ENCODE peak calls at places on chromosomes 2 and 18, in nine cellular contexts. One of them, this sample, is unnamed.

GRCh38 chr2:11364565-11364887 is 20.1 kb upstream of the ROCK2 start:
- DNase-seq in left ventricle myocardium inferior: no peak
- DNase-seq in AG04449: no peak
- DNase-seq in HFFc6: no peak
- DNase-seq in WERI-Rb-1: no peak
- DNase-seq in coronary artery: peak
- DNase-seq in mesothelial cell of epicardium: no peak
- DNase-seq in cardiac muscle cell: no peak
- DNase-seq in OCI-LY7: no peak
- DNase-seq in this sample: no peak

GRCh38 chr2:2657121-2657962 is 326.3 kb upstream of the MYT1L start:
- DNase-seq in left ventricle myocardium inferior: no peak
- DNase-seq in AG04449: no peak
- DNase-seq in HFFc6: no peak
- DNase-seq in WERI-Rb-1: no peak
- DNase-seq in coronary artery: no peak
- DNase-seq in mesothelial cell of epicardium: no peak
- DNase-seq in cardiac muscle cell: no peak
- DNase-seq in OCI-LY7: no peak
- DNase-seq in this sample: no peak

GRCh38 chr2:239522740-239523119 is 121.9 kb upstream of the HDAC4 start:
- DNase-seq in left ventricle myocardium inferior: peak
- DNase-seq in AG04449: no peak
- DNase-seq in HFFc6: no peak
- DNase-seq in WERI-Rb-1: no peak
- DNase-seq in coronary artery: no peak
- DNase-seq in mesothelial cell of epicardium: no peak
- DNase-seq in cardiac muscle cell: no peak
- DNase-seq in OCI-LY7: no peak
- DNase-seq in this sample: no peak

GRCh38 chr2:198096007-198096406 is 291.6 kb downstream of the PLCL1 start:
- DNase-seq in left ventricle myocardium inferior: no peak
- DNase-seq in AG04449: no peak
- DNase-seq in HFFc6: no peak
- DNase-seq in WERI-Rb-1: no peak
- DNase-seq in coronary artery: no peak
- DNase-seq in mesothelial cell of epicardium: no peak
- DNase-seq in cardiac muscle cell: no peak
- DNase-seq in OCI-LY7: no peak
- DNase-seq in this sample: no peak

GRCh38 chr2:71798266-71799012 is 345.1 kb downstream of the DYSF start:
- DNase-seq in left ventricle myocardium inferior: no peak
- DNase-seq in AG04449: no peak
- DNase-seq in HFFc6: peak
- DNase-seq in WERI-Rb-1: peak
- DNase-seq in coronary artery: peak
- DNase-seq in mesothelial cell of epicardium: peak
- DNase-seq in cardiac muscle cell: peak
- DNase-seq in OCI-LY7: peak
- DNase-seq in this sample: no peak

GRCh38 chr18:14974088-14974487 is 226.1 kb downstream of the ANKRD30B start:
- DNase-seq in left ventricle myocardium inferior: no peak
- DNase-seq in AG04449: no peak
- DNase-seq in HFFc6: no peak
- DNase-seq in WERI-Rb-1: no peak
- DNase-seq in coronary artery: no peak
- DNase-seq in mesothelial cell of epicardium: no peak
- DNase-seq in cardiac muscle cell: no peak
- DNase-seq in OCI-LY7: no peak
- DNase-seq in this sample: no peak

GRCh38 chr2:66866331-66867037 is 431.6 kb downstream of the MEIS1 start:
- DNase-seq in left ventricle myocardium inferior: no peak
- DNase-seq in AG04449: no peak
- DNase-seq in HFFc6: no peak
- DNase-seq in WERI-Rb-1: no peak
- DNase-seq in coronary artery: no peak
- DNase-seq in mesothelial cell of epicardium: no peak
- DNase-seq in cardiac muscle cell: no peak
- DNase-seq in OCI-LY7: no peak
- DNase-seq in this sample: no peak

GRCh38 chr2:2253139-2254016 is 77.7 kb downstream of the MYT1L start:
- DNase-seq in left ventricle myocardium inferior: no peak
- DNase-seq in AG04449: no peak
- DNase-seq in HFFc6: no peak
- DNase-seq in WERI-Rb-1: no peak
- DNase-seq in coronary artery: no peak
- DNase-seq in mesothelial cell of epicardium: no peak
- DNase-seq in cardiac muscle cell: no peak
- DNase-seq in OCI-LY7: no peak
- DNase-seq in this sample: no peak

GRCh38 chr2:48439102-48439501 is 90.9 kb upstream of the STON1 start:
- DNase-seq in left ventricle myocardium inferior: no peak
- DNase-seq in AG04449: no peak
- DNase-seq in HFFc6: no peak
- DNase-seq in WERI-Rb-1: no peak
- DNase-seq in coronary artery: no peak
- DNase-seq in mesothelial cell of epicardium: no peak
- DNase-seq in cardiac muscle cell: no peak
- DNase-seq in OCI-LY7: no peak
- DNase-seq in this sample: no peak

GRCh38 chr18:44601447-44601846 is 79.2 kb upstream of the SETBP1 start:
- DNase-seq in left ventricle myocardium inferior: no peak
- DNase-seq in AG04449: peak
- DNase-seq in HFFc6: peak
- DNase-seq in WERI-Rb-1: no peak
- DNase-seq in coronary artery: no peak
- DNase-seq in mesothelial cell of epicardium: no peak
- DNase-seq in cardiac muscle cell: peak
- DNase-seq in OCI-LY7: no peak
- DNase-seq in this sample: no peak

GRCh38 chr2:230525682-230526081 is 109.7 kb downstream of the SP100 start:
- DNase-seq in left ventricle myocardium inferior: no peak
- DNase-seq in AG04449: no peak
- DNase-seq in HFFc6: no peak
- DNase-seq in WERI-Rb-1: no peak
- DNase-seq in coronary artery: no peak
- DNase-seq in mesothelial cell of epicardium: no peak
- DNase-seq in cardiac muscle cell: no peak
- DNase-seq in OCI-LY7: peak
- DNase-seq in this sample: no peak

GRCh38 chr2:129330504-129330903 is 649.0 kb upstream of the RAB6C start:
- DNase-seq in left ventricle myocardium inferior: no peak
- DNase-seq in AG04449: no peak
- DNase-seq in HFFc6: no peak
- DNase-seq in WERI-Rb-1: no peak
- DNase-seq in coronary artery: no peak
- DNase-seq in mesothelial cell of epicardium: no peak
- DNase-seq in cardiac muscle cell: no peak
- DNase-seq in OCI-LY7: no peak
- DNase-seq in this sample: no peak

GRCh38 chr2:129334128-129334527 is 645.3 kb upstream of the RAB6C start:
- DNase-seq in left ventricle myocardium inferior: no peak
- DNase-seq in AG04449: no peak
- DNase-seq in HFFc6: no peak
- DNase-seq in WERI-Rb-1: no peak
- DNase-seq in coronary artery: no peak
- DNase-seq in mesothelial cell of epicardium: no peak
- DNase-seq in cardiac muscle cell: no peak
- DNase-seq in OCI-LY7: no peak
- DNase-seq in this sample: no peak

GRCh38 chr2:129329574-129329973 is 649.9 kb upstream of the RAB6C start:
- DNase-seq in left ventricle myocardium inferior: no peak
- DNase-seq in AG04449: no peak
- DNase-seq in HFFc6: no peak
- DNase-seq in WERI-Rb-1: no peak
- DNase-seq in coronary artery: no peak
- DNase-seq in mesothelial cell of epicardium: no peak
- DNase-seq in cardiac muscle cell: no peak
- DNase-seq in OCI-LY7: no peak
- DNase-seq in this sample: no peak

GRCh38 chr2:129334696-129335095 is 644.8 kb upstream of the RAB6C start:
- DNase-seq in left ventricle myocardium inferior: peak
- DNase-seq in AG04449: no peak
- DNase-seq in HFFc6: no peak
- DNase-seq in WERI-Rb-1: no peak
- DNase-seq in coronary artery: no peak
- DNase-seq in mesothelial cell of epicardium: no peak
- DNase-seq in cardiac muscle cell: peak
- DNase-seq in OCI-LY7: no peak
- DNase-seq in this sample: no peak

GRCh38 chr2:129331638-129332037 is 647.8 kb upstream of the RAB6C start:
- DNase-seq in left ventricle myocardium inferior: no peak
- DNase-seq in AG04449: no peak
- DNase-seq in HFFc6: no peak
- DNase-seq in WERI-Rb-1: no peak
- DNase-seq in coronary artery: no peak
- DNase-seq in mesothelial cell of epicardium: no peak
- DNase-seq in cardiac muscle cell: no peak
- DNase-seq in OCI-LY7: no peak
- DNase-seq in this sample: no peak
- TF ChIP-seq CTCF in left ventricle myocardium inferior: no peak
- TF ChIP-seq CTCF in AG04449: no peak
- TF ChIP-seq CTCF in HFFc6: no peak
- TF ChIP-seq CTCF in WERI-Rb-1: no peak
- TF ChIP-seq CTCF in coronary artery: no peak
- TF ChIP-seq CTCF in mesothelial cell of epicardium: no peak
- TF ChIP-seq CTCF in cardiac muscle cell: no peak
- TF ChIP-seq CTCF in OCI-LY7: no peak
- TF ChIP-seq CTCF in this sample: no peak

GRCh38 chr2:15521782-15522181 is 39.4 kb downstream of the NBAS start:
- DNase-seq in left ventricle myocardium inferior: no peak
- DNase-seq in AG04449: no peak
- DNase-seq in HFFc6: peak
- DNase-seq in WERI-Rb-1: no peak
- DNase-seq in coronary artery: no peak
- DNase-seq in mesothelial cell of epicardium: no peak
- DNase-seq in cardiac muscle cell: no peak
- DNase-seq in OCI-LY7: no peak
- DNase-seq in this sample: no peak

GRCh38 chr2:15532996-15533395 is 28.1 kb downstream of the NBAS start:
- DNase-seq in left ventricle myocardium inferior: no peak
- DNase-seq in AG04449: no peak
- DNase-seq in HFFc6: no peak
- DNase-seq in WERI-Rb-1: no peak
- DNase-seq in coronary artery: no peak
- DNase-seq in mesothelial cell of epicardium: no peak
- DNase-seq in cardiac muscle cell: no peak
- DNase-seq in OCI-LY7: no peak
- DNase-seq in this sample: no peak

GRCh38 chr2:15531095-15531854 is 29.9 kb downstream of the NBAS start:
- DNase-seq in left ventricle myocardium inferior: no peak
- DNase-seq in AG04449: no peak
- DNase-seq in HFFc6: no peak
- DNase-seq in WERI-Rb-1: no peak
- DNase-seq in coronary artery: no peak
- DNase-seq in mesothelial cell of epicardium: no peak
- DNase-seq in cardiac muscle cell: no peak
- DNase-seq in OCI-LY7: no peak
- DNase-seq in this sample: no peak

DNA sequence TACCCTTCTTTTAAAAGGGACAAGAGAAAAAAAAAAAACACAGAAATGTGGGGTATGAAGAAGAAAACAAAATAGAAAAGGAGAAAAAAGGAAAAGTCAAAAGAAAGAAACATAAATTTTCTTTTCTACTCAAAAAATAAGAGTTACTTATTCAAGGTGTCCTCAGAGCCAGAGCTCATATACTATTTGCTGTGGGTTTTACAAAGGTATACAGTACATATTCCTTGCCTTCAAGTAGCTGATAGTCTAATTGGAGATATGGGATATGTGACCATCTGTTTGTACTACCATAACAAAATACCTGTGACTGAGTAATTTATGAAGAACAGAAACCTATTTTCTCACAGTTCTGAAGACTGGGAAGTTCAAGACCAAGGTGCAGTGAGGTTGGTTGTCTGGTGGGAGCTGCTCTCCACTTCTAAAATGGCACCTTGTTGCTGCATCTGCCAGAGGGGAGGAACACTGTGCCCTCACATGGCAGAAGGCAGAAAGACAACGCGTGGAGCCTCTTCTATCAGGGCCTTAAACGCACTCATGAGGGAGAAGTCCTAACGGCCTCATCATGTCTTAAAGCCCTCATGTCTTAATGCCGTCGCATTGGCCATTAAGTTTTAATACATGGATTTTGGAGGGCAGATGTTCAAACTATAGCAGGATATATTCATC is 33.9 kb downstream of the NBAS start:
- DNase-seq in left ventricle myocardium inferior: no peak
- DNase-seq in AG04449: no peak
- DNase-seq in HFFc6: no peak
- DNase-seq in WERI-Rb-1: peak
- DNase-seq in coronary artery: no peak
- DNase-seq in mesothelial cell of epicardium: no peak
- DNase-seq in cardiac muscle cell: no peak
- DNase-seq in OCI-LY7: no peak
- DNase-seq in this sample: no peak
- TF ChIP-seq CTCF in left ventricle myocardium inferior: no peak
- TF ChIP-seq CTCF in AG04449: no peak
- TF ChIP-seq CTCF in HFFc6: peak
- TF ChIP-seq CTCF in WERI-Rb-1: peak
- TF ChIP-seq CTCF in coronary artery: no peak
- TF ChIP-seq CTCF in mesothelial cell of epicardium: no peak
- TF ChIP-seq CTCF in cardiac muscle cell: no peak
- TF ChIP-seq CTCF in OCI-LY7: peak
- TF ChIP-seq CTCF in this sample: no peak

DNA sequence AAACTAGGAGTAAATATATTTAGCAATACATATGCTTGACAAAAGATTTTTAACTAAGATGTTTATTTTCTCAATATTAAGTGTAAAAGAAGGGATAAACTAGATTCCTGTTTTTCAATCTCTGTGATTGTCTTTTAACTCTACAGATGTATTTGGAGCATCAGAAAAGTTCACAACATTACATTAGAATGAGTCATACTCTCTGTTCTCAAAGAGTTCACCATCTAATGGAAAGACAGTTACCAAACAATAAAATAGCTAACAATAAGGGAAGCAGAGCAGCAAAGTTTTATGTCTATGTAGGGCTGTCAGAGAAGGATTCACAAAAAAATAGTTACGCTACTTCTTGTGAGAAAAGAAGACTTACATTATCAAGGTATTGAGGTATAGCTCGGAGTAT is 109.2 kb upstream of the MAP2 start:
- DNase-seq in left ventricle myocardium inferior: no peak
- DNase-seq in AG04449: no peak
- DNase-seq in HFFc6: no peak
- DNase-seq in WERI-Rb-1: no peak
- DNase-seq in coronary artery: no peak
- DNase-seq in mesothelial cell of epicardium: no peak
- DNase-seq in cardiac muscle cell: no peak
- DNase-seq in OCI-LY7: no peak
- DNase-seq in this sample: no peak
- TF ChIP-seq CTCF in left ventricle myocardium inferior: no peak
- TF ChIP-seq CTCF in AG04449: no peak
- TF ChIP-seq CTCF in HFFc6: no peak
- TF ChIP-seq CTCF in WERI-Rb-1: no peak
- TF ChIP-seq CTCF in coronary artery: no peak
- TF ChIP-seq CTCF in mesothelial cell of epicardium: no peak
- TF ChIP-seq CTCF in cardiac muscle cell: no peak
- TF ChIP-seq CTCF in OCI-LY7: no peak
- TF ChIP-seq CTCF in this sample: no peak

GRCh38 chr18:22846088-22846683 is 86.9 kb upstream of the RBBP8 start:
- DNase-seq in left ventricle myocardium inferior: no peak
- DNase-seq in AG04449: no peak
- DNase-seq in HFFc6: no peak
- DNase-seq in WERI-Rb-1: no peak
- DNase-seq in coronary artery: no peak
- DNase-seq in mesothelial cell of epicardium: no peak
- DNase-seq in cardiac muscle cell: peak
- DNase-seq in OCI-LY7: peak
- DNase-seq in this sample: no peak
- TF ChIP-seq CTCF in left ventricle myocardium inferior: peak
- TF ChIP-seq CTCF in AG04449: peak
- TF ChIP-seq CTCF in HFFc6: peak
- TF ChIP-seq CTCF in WERI-Rb-1: peak
- TF ChIP-seq CTCF in coronary artery: no peak
- TF ChIP-seq CTCF in mesothelial cell of epicardium: peak
- TF ChIP-seq CTCF in cardiac muscle cell: peak
- TF ChIP-seq CTCF in OCI-LY7: peak
- TF ChIP-seq CTCF in this sample: peak